ENCODE peak calls at places on chromosome 21, in ten cellular contexts. L is left colon; Q is SJSA1; D is activated CD4-positive, alpha-beta T cell treated with anti-CD3 and anti-CD28 coated beads, Interleukin-2, amount 50 U/mL, for 1 hour; X is activated effector memory CD4-positive, alpha-beta T cell treated with anti-CD3 and anti-CD28 coated beads, Interleukin-2, amount 50 U/mL, for 16 hours; P is fibroblast of the conjunctiva; G is nephron progenitor cell; Y is NCI-H2029; K is CD4-positive, alpha-beta T cell; R is effector memory CD8-positive, alpha-beta T cell. S is an unnamed sample.

GRCh38 chr21:42440187-42440792 is 36.6 kb downstream of the UBASH3A start:
- DNase-seq in P (no peak), Y (no peak), K (no peak), D (no peak), G (no peak), L (no peak), Q (no peak), X (peak; percentile 77), R (no peak), S (no peak)

GRCh38 chr21:30072496-30072895 is 94.1 kb downstream of the CLDN17 start:
- DNase-seq in Q (no peak), X (no peak), P (peak; percentile 32), R (no peak), K (no peak), D (no peak), Y (no peak), L (peak; percentile 49), G (peak; percentile 20), S (no peak)

GRCh38 chr21:38679531-38679930 is 126.2 kb upstream of the ETS2 start:
- DNase-seq in G (no peak), L (no peak), R (no peak), K (no peak), X (no peak), D (no peak), Q (no peak), Y (no peak), P (no peak), S (no peak)

GRCh38 chr21:35039595-35040291 is 9.4 kb downstream of the RUNX1 start:
- DNase-seq in L (no peak), K (no peak), G (no peak), Y (no peak), X (no peak), R (no peak), P (no peak), D (no peak), Q (no peak), S (no peak)

GRCh38 chr21:46428286-46428685 is 30.4 kb upstream of the DIP2A start:
- DNase-seq in R (no peak), L (no peak), D (no peak), X (no peak), Y (no peak), K (no peak), Q (no peak), P (no peak), G (no peak), S (no peak)

GRCh38 chr21:28632718-28633408 is 359.8 kb downstream of the LTN1 start:
- DNase-seq in X (no peak), R (no peak), P (no peak), L (no peak), Q (no peak), Y (no peak), D (no peak), K (no peak), G (no peak), S (no peak)

GRCh38 chr21:26686278-26686677 is 113.2 kb upstream of the CYYR1 start:
- DNase-seq in Q (no peak), K (no peak), L (no peak), P (no peak), X (no peak), D (no peak), Y (peak; percentile 10), G (no peak), R (no peak), S (peak; percentile 1)

GRCh38 chr21:42460391-42461184 is 35.4 kb downstream of the RSPH1 start:
- DNase-seq in L (peak; percentile 58), K (peak; percentile 28), Y (peak; percentile 92), P (no peak), D (peak; percentile 45), G (no peak), R (no peak), X (peak; percentile 77), Q (peak; percentile 33), S (no peak)

GRCh38 chr21:39221282-39221996 is 38.2 kb upstream of the PSMG1 start:
- DNase-seq in D (no peak), P (no peak), Q (no peak), Y (peak; percentile 5), X (no peak), G (no peak), L (no peak), K (no peak), R (no peak), S (no peak)

GRCh38 chr21:34836103-34836932 is 167.5 kb downstream of the CLIC6 start:
- DNase-seq in Q (peak; percentile 98), Y (no peak), D (no peak), R (no peak), P (peak; percentile 99), G (no peak), L (no peak), K (no peak), X (peak; percentile 74), S (no peak)

GRCh38 chr21:41601573-41602371 is 93.8 kb upstream of the TMPRSS2 start:
- DNase-seq in P (no peak), X (peak; percentile 51), G (no peak), L (no peak), D (no peak), Y (peak; percentile 12), Q (peak; percentile 37), R (no peak), K (no peak), S (no peak)

GRCh38 chr21:43332872-43333300 is 94.0 kb downstream of the SIK1 start:
- DNase-seq in Q (no peak), X (no peak), L (no peak), G (no peak), Y (no peak), K (no peak), R (no peak), D (no peak), P (no peak), S (no peak)

GRCh38 chr21:17679002-17679600 is 66.4 kb upstream of the BTG3 start:
- DNase-seq in K (no peak), Q (no peak), L (no peak), R (peak; percentile 34), X (no peak), P (peak; percentile 67), D (no peak), Y (peak; percentile 37), G (no peak), S (no peak)

GRCh38 chr21:30251781-30252180 is 31.0 kb downstream of the KRTAP24-1 start:
- DNase-seq in X (no peak), K (no peak), R (no peak), Y (no peak), L (no peak), G (no peak), Q (no peak), P (no peak), D (no peak), S (no peak)

GRCh38 chr21:26331581-26331980 is 161.0 kb upstream of the APP start:
- DNase-seq in R (no peak), G (no peak), Q (no peak), D (no peak), K (no peak), P (no peak), Y (no peak), X (no peak), L (no peak), S (no peak)

GRCh38 chr21:29155933-29156260 is 25.5 kb downstream of the MAP3K7CL start:
- DNase-seq in D (no peak), X (no peak), R (no peak), K (no peak), G (no peak), L (no peak), Q (no peak), Y (no peak), P (no peak), S (no peak)

GRCh38 chr21:42513151-42513984 is at the start of gene SLC37A1:
- DNase-seq in R (no peak), G (peak; percentile 59), K (peak; percentile 29), X (peak; percentile 80), Y (no peak), P (no peak), D (peak; percentile 31), Q (no peak), L (peak; percentile 63), S (no peak)

GRCh38 chr21:45551316-45551715 is 9.1 kb upstream of the SLC19A1 start:
- DNase-seq in Q (no peak), Y (no peak), L (no peak), X (peak; percentile 77), K (no peak), P (peak; percentile 33), D (no peak), G (no peak), R (no peak), S (no peak)

GRCh38 chr21:41328660-41329300 is 12.2 kb downstream of the FAM3B start:
- DNase-seq in Q (no peak), R (no peak), X (peak; percentile 53), K (no peak), L (no peak), D (no peak), P (no peak), G (no peak), Y (no peak), S (no peak)

GRCh38 chr21:45509566-45510465 is 32.4 kb downstream of the SLC19A1 start:
- DNase-seq in X (no peak), L (no peak), Y (no peak), Q (no peak), G (peak; percentile 10), P (no peak), R (no peak), K (no peak), D (no peak), S (no peak)

S was measured in NK-92 treated with Interleukin-12 subunit alpha and Interleukin-12 subunit beta, amount 100 ng/mL, for 24 hours.